ENCODE peak calls at places on chromosomes 3 and 15, in eight cellular contexts. H is K562; B is activated T-helper 1 cell treated with anti-CD3 and anti-CD28 coated beads, Interleukin-12 subunit alpha, Interleukin-12 subunit beta, Interleukin-2, Interleukin-4 antibody, amounts not matched to agents 30 ng/mL and 10 ng/mL and 1 ng/mL, durations not matched to agents 14 hours and 24 hours and 36 hours; J is left colon; T is amniotic epithelial cell; U is memory B cell; Z is activated gamma-delta T cell treated with Interleukin-2 at 50 U/mL for 16 hours; P is HAP-1. N is an unnamed sample.

GRCh38 chr3:50562866-50563265 is 4.7 kb downstream of the C3orf18 start:
- DNase-seq in H (no peak), B (no peak), J (no peak), T (peak), U (no peak), Z (no peak), P (no peak), N (no peak)

GRCh38 chr3:193190387-193190786 is 50.6 kb upstream of the PLAAT1 start:
- DNase-seq in H (peak), B (no peak), J (peak), T (peak), U (no peak), Z (no peak), P (peak), N (no peak)

GRCh38 chr3:71721721-71722157 is 3.5 kb downstream of the EIF4E3 start:
- DNase-seq in H (no peak), B (no peak), J (no peak), T (no peak), U (no peak), Z (peak), P (no peak), N (no peak)

GRCh38 chr3:13824521-13825316 is 55.2 kb downstream of the WNT7A start:
- DNase-seq in H (no peak), B (no peak), J (no peak), T (no peak), U (no peak), Z (no peak), P (no peak), N (no peak)

GRCh38 chr3:174387736-174388135 is 471.4 kb upstream of the NAALADL2 start:
- DNase-seq in H (no peak), B (no peak), J (no peak), T (no peak), U (no peak), Z (no peak), P (no peak), N (no peak)

GRCh38 chr3:40719660-40720287 is 195.0 kb downstream of the ZNF621 start:
- DNase-seq in H (peak), B (no peak), J (no peak), T (peak), U (no peak), Z (no peak), P (no peak), N (no peak)

GRCh38 chr15:89482139-89482538 is 14.2 kb downstream of the RHCG start:
- DNase-seq in H (no peak), B (no peak), J (no peak), T (peak), U (no peak), Z (no peak), P (no peak), N (no peak)

GRCh38 chr15:52480990-52481389 is 47.7 kb downstream of the MYO5A start:
- DNase-seq in H (no peak), B (no peak), J (no peak), T (no peak), U (no peak), Z (no peak), P (no peak), N (no peak)

GRCh38 chr3:62622553-62623174 is 249.3 kb upstream of the FEZF2 start:
- DNase-seq in H (peak), B (no peak), J (no peak), T (peak), U (no peak), Z (no peak), P (peak), N (no peak)

GRCh38 chr3:134652409-134652831 is 1.6 kb upstream of the KY start:
- DNase-seq in H (no peak), B (no peak), J (no peak), T (no peak), U (no peak), Z (no peak), P (no peak), N (no peak)

GRCh38 chr3:13219077-13219901 is 146.1 kb upstream of the IQSEC1 start:
- DNase-seq in H (no peak), B (no peak), J (no peak), T (no peak), U (no peak), Z (no peak), P (no peak), N (no peak)

GRCh38 chr3:52483577-52484495 is 11.3 kb upstream of the STAB1 start:
- DNase-seq in H (no peak), B (no peak), J (no peak), T (peak), U (no peak), Z (no peak), P (no peak), N (no peak)

GRCh38 chr15:99257107-99257750 is 5.9 kb downstream of the LRRC28 start:
- DNase-seq in H (no peak), B (no peak), J (peak), T (no peak), U (no peak), Z (no peak), P (no peak), N (no peak)

GRCh38 chr3:160870327-160870726 is 114.3 kb downstream of the PPM1L start:
- DNase-seq in H (no peak), B (no peak), J (no peak), T (no peak), U (no peak), Z (no peak), P (peak), N (no peak)

GRCh38 chr3:100737334-100737733 is 28.0 kb downstream of the TFG start:
- DNase-seq in H (peak), B (no peak), J (no peak), T (no peak), U (no peak), Z (no peak), P (peak), N (no peak)

GRCh38 chr3:12486916-12487315 is 2.6 kb downstream of the TSEN2 start:
- DNase-seq in H (no peak), B (no peak), J (no peak), T (no peak), U (no peak), Z (no peak), P (no peak), N (no peak)

GRCh38 chr3:190217081-190217480 is 96.4 kb upstream of the P3H2 start:
- DNase-seq in H (no peak), B (no peak), J (no peak), T (peak), U (no peak), Z (no peak), P (no peak), N (no peak)

GRCh38 chr3:127796751-127797150 is 25.6 kb downstream of the MGLL start:
- DNase-seq in H (no peak), B (no peak), J (no peak), T (no peak), U (no peak), Z (no peak), P (no peak), N (no peak)

GRCh38 chr3:13561967-13562366 is 13.0 kb downstream of the FBLN2 start:
- DNase-seq in H (no peak), B (no peak), J (no peak), T (no peak), U (no peak), Z (no peak), P (no peak), N (no peak)

GRCh38 chr15:85771781-85772445 is 22.8 kb downstream of the KLHL25 start:
- DNase-seq in H (no peak), B (no peak), J (no peak), T (no peak), U (no peak), Z (no peak), P (no peak), N (no peak)

GRCh38 chr3:55329849-55330248 is 157.3 kb downstream of the WNT5A start:
- DNase-seq in H (no peak), B (no peak), J (no peak), T (peak), U (no peak), Z (no peak), P (no peak), N (no peak)

GRCh38 chr3:126107960-126108688 is 24.2 kb upstream of the SLC41A3 start:
- DNase-seq in H (no peak), B (no peak), J (no peak), T (peak), U (no peak), Z (no peak), P (no peak), N (no peak)

GRCh38 chr3:32522682-32523081 is 20.0 kb upstream of the CMTM6 start:
- DNase-seq in H (no peak), B (no peak), J (no peak), T (peak), U (no peak), Z (no peak), P (no peak), N (no peak)

GRCh38 chr3:26484140-26484539 is 138.4 kb upstream of the LRRC3B start:
- DNase-seq in H (no peak), B (no peak), J (no peak), T (no peak), U (no peak), Z (no peak), P (peak), N (no peak)

GRCh38 chr3:16211176-16211904 is 36.9 kb downstream of the GALNT15 start:
- DNase-seq in H (no peak), B (no peak), J (no peak), T (no peak), U (no peak), Z (no peak), P (no peak), N (no peak)

GRCh38 chr3:87780808-87781207 is 278.0 kb downstream of the CGGBP1 start:
- DNase-seq in H (no peak), B (no peak), J (no peak), T (no peak), U (no peak), Z (no peak), P (no peak), N (no peak)

GRCh38 chr15:71570736-71571135 is 239.6 kb upstream of the NR2E3 start:
- DNase-seq in H (no peak), B (no peak), J (no peak), T (no peak), U (no peak), Z (no peak), P (no peak), N (no peak)

GRCh38 chr3:160564205-160564922 is 1.0 kb downstream of the KPNA4 start:
- DNase-seq in H (peak), B (peak), J (peak), T (no peak), U (no peak), Z (peak), P (no peak), N (no peak)

GRCh38 chr3:188915137-188915536 is 256.6 kb upstream of the TPRG1 start:
- DNase-seq in H (no peak), B (no peak), J (no peak), T (peak), U (no peak), Z (no peak), P (no peak), N (no peak)

GRCh38 chr15:101277038-101277822 is at the start of gene SELENOS:
- DNase-seq in H (peak), B (peak), J (peak), T (peak), U (peak), Z (peak), P (peak), N (peak)

GRCh38 chr3:8280161-8280560 is 221.5 kb upstream of the LMCD1 start:
- DNase-seq in H (no peak), B (no peak), J (no peak), T (no peak), U (no peak), Z (no peak), P (no peak), N (no peak)

GRCh38 chr3:67292356-67293225 is 294.5 kb downstream of the KBTBD8 start:
- DNase-seq in H (no peak), B (no peak), J (peak), T (no peak), U (no peak), Z (no peak), P (no peak), N (no peak)

GRCh38 chr15:69593981-69594966 is 141.7 kb downstream of the RPLP1 start:
- DNase-seq in H (peak), B (no peak), J (peak), T (no peak), U (no peak), Z (no peak), P (no peak), N (no peak)

GRCh38 chr3:10467204-10467603 is 38.2 kb downstream of the ATP2B2 start:
- DNase-seq in H (no peak), B (no peak), J (no peak), T (no peak), U (no peak), Z (no peak), P (no peak), N (no peak)

GRCh38 chr15:80559320-80559693 is 135.8 kb upstream of the ABHD17C start:
- DNase-seq in H (no peak), B (no peak), J (no peak), T (no peak), U (no peak), Z (no peak), P (no peak), N (no peak)

GRCh38 chr3:69867941-69868505 is 128.8 kb downstream of the MITF start:
- DNase-seq in H (no peak), B (no peak), J (no peak), T (peak), U (no peak), Z (no peak), P (no peak), N (no peak)

GRCh38 chr15:42364529-42364928 is 5.2 kb downstream of the CAPN3 start:
- DNase-seq in H (no peak), B (no peak), J (peak), T (no peak), U (no peak), Z (no peak), P (peak), N (no peak)

GRCh38 chr3:126721246-126721645 is 17.2 kb downstream of the CHCHD6 start:
- DNase-seq in H (no peak), B (no peak), J (no peak), T (no peak), U (no peak), Z (no peak), P (no peak), N (no peak)